ENCODE peak calls at places on chromosomes 2 and 18, in five cellular contexts. Z, D, X, E and G are unnamed samples.
A peak's percentile ranks its signal among the peaks of the same experiment; 100 is the strongest.

GRCh38 chr18:21997207-21998143 is 171.9 kb upstream of the GATA6 start:
- DNase-seq in Z (peak; percentile 79), D (no peak), X (peak; percentile 34), E (no peak), G (peak; percentile 16)

GRCh38 chr2:159475793-159476192 is 140.6 kb downstream of the BAZ2B start:
- DNase-seq in Z (peak; percentile 2), D (no peak), X (no peak), E (no peak), G (no peak)

GRCh38 chr18:68429809-68430208 is 285.1 kb downstream of the TMX3 start:
- DNase-seq in Z (no peak), D (no peak), X (peak; percentile 32), E (no peak), G (no peak)

GRCh38 chr18:46297621-46298020 is 193.4 kb downstream of the HAUS1 start:
- DNase-seq in Z (no peak), D (no peak), X (peak; percentile 27), E (no peak), G (no peak)

GRCh38 chr2:101516833-101517690 is 42.1 kb upstream of the RFX8 start:
- DNase-seq in Z (no peak), D (no peak), X (peak; percentile 99), E (peak; percentile 60), G (peak; percentile 17)

GRCh38 chr2:101349893-101350662 is 37.2 kb downstream of the CREG2 start:
- DNase-seq in Z (no peak), D (no peak), X (peak; percentile 50), E (no peak), G (peak; percentile 20)

GRCh38 chr18:58247363-58247834 is 203.4 kb downstream of the NEDD4L start:
- DNase-seq in Z (peak; percentile 67), D (no peak), X (peak; percentile 39), E (no peak), G (no peak)

GRCh38 chr18:21851327-21851961 is 110.9 kb downstream of the MIB1 start:
- DNase-seq in Z (no peak), D (no peak), X (no peak), E (no peak), G (no peak)

GRCh38 chr2:134628453-134628852 is 90.3 kb downstream of the TMEM163 start:
- DNase-seq in Z (no peak), D (no peak), X (no peak), E (no peak), G (no peak)

DNA sequence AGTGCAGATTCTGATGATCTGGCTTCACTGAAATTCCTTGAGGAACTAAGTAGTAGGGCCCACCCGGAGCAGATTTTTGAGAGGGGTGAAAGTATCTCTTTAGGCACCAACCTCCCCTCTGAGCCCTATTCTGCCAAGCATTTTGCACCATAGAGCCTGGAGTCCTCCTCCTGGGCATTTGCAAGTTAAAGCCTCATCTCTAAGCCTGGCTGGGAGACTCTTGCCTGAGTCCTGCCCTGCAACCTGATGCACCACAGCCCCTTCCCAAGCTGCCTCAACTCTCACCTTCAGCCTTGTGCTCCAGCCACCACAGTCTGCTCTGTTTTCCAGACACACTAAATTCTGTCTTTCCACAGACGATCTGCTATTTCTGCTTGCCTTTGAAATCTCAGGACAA is 79.6 kb upstream of the PKDCC start:
- DNase-seq in Z (no peak), D (no peak), X (no peak), E (no peak), G (no peak)
- H3K4me1 ChIP-seq in Z (peaks cover 30% of the 10 kb centered on the region), D (peaks cover 22% of the 10 kb centered on the region), X (peaks cover 22% of the 10 kb centered on the region), E (peaks cover 16% of the 10 kb centered on the region), G (no peaks in the 10 kb centered on the region)

GRCh38 chr2:37243435-37243834 is 12.0 kb downstream of the NDUFAF7 start:
- DNase-seq in Z (no peak), D (no peak), X (no peak), E (no peak), G (peak; percentile 66)
- H3K27ac ChIP-seq in Z (no peak overlapping the region), D (no peak overlapping the region), X (no peak overlapping the region), E (no peak overlapping the region), G (peak overlapping the region; percentile 54)

DNA sequence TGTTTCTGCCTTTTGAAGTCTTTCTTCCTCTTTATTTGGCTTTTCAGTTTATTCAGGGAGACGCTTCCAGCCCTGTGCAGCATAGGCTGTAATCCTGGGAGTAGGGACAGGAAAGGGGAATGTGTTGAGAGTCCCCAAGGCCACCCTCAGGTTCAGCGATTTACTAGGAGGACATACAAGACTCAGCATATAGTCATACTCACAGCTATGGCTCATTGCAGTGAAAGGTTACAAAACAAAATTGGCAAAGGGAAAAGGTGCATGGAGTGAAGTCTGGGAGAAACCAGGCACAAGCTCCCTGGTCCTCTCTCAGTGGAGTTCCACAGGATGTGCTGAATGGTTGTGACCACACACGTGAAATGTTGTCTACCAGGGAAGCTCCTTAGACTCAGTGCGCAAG is 49.6 kb upstream of the ZNF638 start:
- DNase-seq in Z (no peak), D (no peak), X (no peak), E (no peak), G (no peak)
- H3K27me3 ChIP-seq in Z (no peaks in the 10 kb centered on the region), D (no peaks in the 10 kb centered on the region), X (no peaks in the 10 kb centered on the region), E (no peaks in the 10 kb centered on the region), G (peaks cover 30% of the 10 kb centered on the region)

DNA sequence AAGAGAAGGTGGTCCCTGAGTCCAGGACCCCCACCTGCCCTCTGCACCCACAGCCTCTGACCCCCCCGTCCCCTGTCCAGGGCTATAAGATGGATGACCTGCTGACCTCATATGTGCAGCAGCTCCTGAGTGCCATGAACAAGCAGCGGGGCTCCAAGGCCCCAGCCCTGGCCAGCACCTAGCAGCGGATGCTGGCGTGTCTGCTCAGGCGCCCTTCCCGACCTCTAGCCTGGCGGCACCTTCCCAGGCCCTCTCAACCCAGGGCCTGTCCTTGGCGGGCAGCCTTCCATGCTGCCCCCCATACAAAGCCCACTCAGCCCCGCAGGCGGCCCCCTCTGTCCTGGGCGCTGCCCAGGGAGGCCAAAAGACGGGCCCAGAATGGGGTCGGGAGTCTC is 8.7 kb upstream of the GPR17 start:
- DNase-seq in Z (no peak), D (no peak), X (no peak), E (no peak), G (no peak)
- H3K4me1 ChIP-seq in Z (peaks cover 11% of the 10 kb centered on the region), D (peaks cover 16% of the 10 kb centered on the region), X (peaks cover 14% of the 10 kb centered on the region), E (no peaks in the 10 kb centered on the region), G (peaks cover 71% of the 10 kb centered on the region)